ENCODE peak calls at places on chromosomes 4 and X, in five cellular contexts. L is SK-N-SH, K is astrocyte of the spinal cord, J is RWPE1, A is brain microvascular endothelial cell. F is an unnamed sample.

GRCh38 chr4:98446499-98447375 is 185.6 kb downstream of the RAP1GDS1 start:
- DNase-seq in A (peak), K (peak), J (peak), L (no peak), F (no peak)

GRCh38 chr4:1043658-1044468 is 32.4 kb downstream of the FGFRL1 start:
- DNase-seq in L (no peak), K (peak), A (peak), J (peak), F (peak)

GRCh38 chrX:103585421-103586313 is at the start of gene TCEAL4:
- DNase-seq in A (peak), J (peak), K (no peak), L (peak), F (no peak)

GRCh38 chr4:54155936-54156335 is 56.0 kb downstream of the GSX2 start:
- DNase-seq in K (no peak), J (no peak), L (no peak), A (no peak), F (no peak)

GRCh38 chrX:12901486-12901885 is 4.9 kb upstream of the TLR8 start:
- DNase-seq in J (peak), L (peak), K (peak), A (peak), F (peak)

GRCh38 chr4:125489952-125490690 is 175.4 kb downstream of the FAT4 start:
- DNase-seq in K (no peak), L (no peak), J (no peak), A (no peak), F (no peak)

GRCh38 chr4:89024051-89024675 is 32.8 kb downstream of the FAM13A start:
- DNase-seq in J (peak), L (peak), K (peak), A (peak), F (peak)

GRCh38 chr4:8580321-8581093 is at the start of gene GPR78:
- DNase-seq in A (peak), J (peak), L (peak), K (peak), F (no peak)

GRCh38 chr4:123853651-123854050 is 457.1 kb downstream of the SPRY1 start:
- DNase-seq in A (no peak), L (no peak), K (no peak), J (no peak), F (no peak)

GRCh38 chr4:8906668-8906970 is 35.0 kb upstream of the HMX1 start:
- DNase-seq in K (no peak), L (peak), A (no peak), J (no peak), F (no peak)

GRCh38 chr4:133802741-133803140 is 398.8 kb downstream of the PABPC4L start:
- DNase-seq in A (peak), L (no peak), K (peak), J (peak), F (peak)

GRCh38 chrX:50333308-50333707 is 128.7 kb downstream of the CCNB3 start:
- DNase-seq in L (no peak), A (no peak), K (no peak), J (no peak), F (no peak)

GRCh38 chrX:49162620-49163019 is at the start of gene MAGIX:
- DNase-seq in A (no peak), L (no peak), K (no peak), J (no peak), F (no peak)

GRCh38 chr4:150106886-150107285 is 28.6 kb downstream of the DCLK2 start:
- DNase-seq in A (no peak), J (no peak), L (peak), K (no peak), F (no peak)

GRCh38 chr4:150108693-150109092 is 30.4 kb downstream of the DCLK2 start:
- DNase-seq in A (no peak), K (no peak), L (peak), J (no peak), F (no peak)

DNA sequence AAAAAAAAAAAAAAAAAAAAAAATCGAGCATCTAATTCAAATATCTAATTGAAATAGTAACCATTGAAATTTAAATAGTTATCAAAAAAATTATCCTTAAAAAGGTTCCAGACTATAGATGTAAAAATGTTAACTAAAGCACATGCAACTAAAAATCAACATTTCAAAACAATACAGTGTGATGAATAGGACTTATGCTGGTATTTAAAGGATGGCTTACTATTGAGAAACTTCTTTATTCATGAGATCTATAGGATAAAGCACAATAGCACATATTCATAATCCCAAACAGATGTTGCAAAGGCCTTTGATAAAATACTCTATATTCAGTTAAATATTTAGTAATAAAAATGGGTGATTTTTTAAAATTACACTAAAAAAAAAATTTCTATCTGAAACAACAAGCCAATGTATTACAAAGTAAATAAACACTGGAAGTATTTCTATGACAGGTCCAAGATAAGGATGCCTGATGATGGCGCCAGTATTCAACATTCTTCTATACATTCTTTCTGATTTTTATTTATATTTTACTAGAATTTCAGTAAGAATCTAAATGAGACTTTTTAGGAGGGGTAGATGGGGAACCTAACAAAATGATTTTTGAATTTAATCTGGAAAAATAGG is 26.3 kb downstream of the DCLK2 start:
- DNase-seq in K (no peak), L (no peak), A (no peak), J (no peak), F (no peak)
- TF ChIP-seq CTCF in K (no peak), L (no peak), A (no peak), J (no peak), F (peak)

DNA sequence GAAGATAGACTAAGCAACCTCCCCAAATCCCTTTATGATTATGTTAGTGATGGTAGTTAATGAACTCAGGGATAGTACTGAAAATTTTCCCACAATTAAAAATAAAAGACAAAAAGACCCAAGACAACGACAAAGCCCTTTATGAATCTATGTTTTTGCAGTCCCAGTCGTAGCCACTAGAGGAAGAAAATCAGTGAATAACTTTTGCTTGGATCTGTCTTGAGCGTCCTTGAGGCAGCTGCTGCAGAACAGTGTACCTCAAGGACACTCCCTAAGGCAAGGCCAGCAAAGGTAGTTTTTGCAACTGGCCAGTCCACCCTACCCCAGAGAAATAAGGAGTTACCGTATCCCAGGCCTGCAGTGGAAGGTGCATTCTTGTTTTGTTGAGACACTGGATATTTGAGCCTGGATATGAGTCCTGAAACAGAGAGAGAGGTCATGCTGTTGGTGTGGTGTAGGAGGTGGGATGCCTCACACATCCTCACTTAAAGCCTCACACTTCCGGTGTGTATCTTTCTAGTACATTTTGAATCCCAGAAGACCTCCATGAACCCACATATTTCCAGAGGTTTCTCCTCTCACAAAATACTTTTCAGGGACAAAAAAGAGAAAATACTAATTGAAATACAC is 8.7 kb upstream of the TIMM8A start:
- DNase-seq in J (no peak), A (peak), K (no peak), L (no peak), F (peak)
- TF ChIP-seq CTCF in J (peak), A (peak), K (peak), L (peak), F (peak)

DNA sequence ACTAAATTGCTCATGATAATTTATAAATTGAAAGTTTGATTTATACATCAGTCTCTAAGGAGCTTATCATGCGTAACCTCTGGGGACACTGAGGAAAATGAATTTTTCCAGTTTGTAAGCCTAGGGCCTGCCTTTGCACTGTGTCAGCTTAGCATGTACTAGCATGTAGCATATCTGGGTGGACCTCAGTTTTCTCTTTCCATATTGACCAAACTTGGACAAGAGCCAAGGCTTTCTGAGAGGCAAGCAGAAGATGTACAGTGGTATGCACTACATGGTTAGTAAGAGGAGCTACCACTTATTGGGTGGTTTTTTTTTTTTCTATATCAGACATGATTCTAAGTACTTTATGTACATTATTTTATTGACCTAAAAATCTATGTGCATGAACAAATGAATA is 43.4 kb downstream of the TLR10 start:
- DNase-seq in A (no peak), J (no peak), K (no peak), L (no peak), F (no peak)
- TF ChIP-seq CTCF in A (no peak), J (no peak), K (no peak), L (no peak), F (no peak)

DNA sequence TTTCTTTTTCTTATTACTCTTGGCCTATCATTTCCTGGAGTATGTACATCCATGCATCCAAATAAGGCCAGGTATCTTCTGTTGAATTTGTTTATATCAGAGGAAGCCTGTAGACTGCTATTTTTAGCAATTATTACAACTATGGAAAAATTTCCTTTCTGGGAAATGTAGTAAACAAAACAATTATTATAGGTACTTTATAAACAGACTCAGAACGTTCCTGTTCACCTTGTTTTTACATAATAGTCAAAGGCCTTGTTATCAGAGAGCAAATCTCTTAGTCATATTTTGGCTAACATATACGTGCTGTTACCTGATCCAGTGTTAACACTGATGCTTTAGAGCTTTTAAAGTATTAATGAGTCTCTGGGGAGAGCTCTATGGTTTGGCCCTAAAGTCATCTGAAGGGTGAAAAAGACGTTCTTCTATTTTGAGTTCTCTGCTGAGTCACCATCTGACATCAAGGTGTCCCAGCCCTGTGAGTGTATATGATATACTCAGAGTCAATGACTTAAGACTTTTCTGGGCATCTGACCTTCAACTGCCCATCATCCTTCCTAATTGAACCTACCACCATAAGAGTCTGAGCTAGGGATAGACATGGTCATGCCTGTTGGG is 7.3 kb downstream of the SPARCL1 start:
- DNase-seq in J (peak), K (peak), L (no peak), A (no peak), F (peak)
- TF ChIP-seq CTCF in J (no peak), K (no peak), L (no peak), A (no peak), F (no peak)

DNA sequence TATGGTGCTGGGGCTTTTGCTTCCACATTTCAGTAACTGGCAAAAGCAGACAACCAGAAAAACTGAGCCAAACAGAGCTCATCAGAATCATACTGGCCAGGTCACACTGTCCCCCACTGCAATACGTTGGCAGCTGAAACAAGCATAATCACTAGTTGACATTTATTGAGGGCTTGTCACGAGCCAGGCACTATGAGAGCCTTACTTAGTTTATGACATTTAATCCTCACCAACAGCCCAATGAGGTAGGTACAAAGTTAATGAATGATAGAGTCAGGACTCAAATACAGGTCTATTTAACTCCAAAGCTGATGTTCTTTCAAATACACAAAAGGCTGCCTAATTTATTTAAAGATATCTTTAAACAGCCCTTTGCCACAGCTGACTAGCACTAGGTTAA is 174.0 kb upstream of the MBNL3 start:
- DNase-seq in K (no peak), L (no peak), J (no peak), A (no peak), F (no peak)
- TF ChIP-seq CTCF in K (no peak), L (no peak), J (no peak), A (no peak), F (no peak)

GRCh38 chr4:65943076-65943475 is 272.8 kb upstream of the EPHA5 start:
- DNase-seq in L (no peak), A (peak), K (peak), J (peak), F (peak)
- TF ChIP-seq CTCF in L (peak), A (peak), K (peak), J (no peak), F (no peak)

GRCh38 chr4:91282217-91282616 is 1021.5 kb upstream of the GRID2 start:
- DNase-seq in L (no peak), J (no peak), K (no peak), A (no peak), F (no peak)

GRCh38 chr4:91283726-91284125 is 1020.0 kb upstream of the GRID2 start:
- DNase-seq in L (no peak), A (no peak), K (no peak), J (no peak), F (no peak)

GRCh38 chr4:91284480-91284879 is 1019.3 kb upstream of the GRID2 start:
- DNase-seq in K (no peak), J (no peak), L (no peak), A (no peak), F (no peak)

GRCh38 chr4:91279899-91280298 is 1023.9 kb upstream of the GRID2 start:
- DNase-seq in J (no peak), A (no peak), K (no peak), L (no peak), F (no peak)

DNA sequence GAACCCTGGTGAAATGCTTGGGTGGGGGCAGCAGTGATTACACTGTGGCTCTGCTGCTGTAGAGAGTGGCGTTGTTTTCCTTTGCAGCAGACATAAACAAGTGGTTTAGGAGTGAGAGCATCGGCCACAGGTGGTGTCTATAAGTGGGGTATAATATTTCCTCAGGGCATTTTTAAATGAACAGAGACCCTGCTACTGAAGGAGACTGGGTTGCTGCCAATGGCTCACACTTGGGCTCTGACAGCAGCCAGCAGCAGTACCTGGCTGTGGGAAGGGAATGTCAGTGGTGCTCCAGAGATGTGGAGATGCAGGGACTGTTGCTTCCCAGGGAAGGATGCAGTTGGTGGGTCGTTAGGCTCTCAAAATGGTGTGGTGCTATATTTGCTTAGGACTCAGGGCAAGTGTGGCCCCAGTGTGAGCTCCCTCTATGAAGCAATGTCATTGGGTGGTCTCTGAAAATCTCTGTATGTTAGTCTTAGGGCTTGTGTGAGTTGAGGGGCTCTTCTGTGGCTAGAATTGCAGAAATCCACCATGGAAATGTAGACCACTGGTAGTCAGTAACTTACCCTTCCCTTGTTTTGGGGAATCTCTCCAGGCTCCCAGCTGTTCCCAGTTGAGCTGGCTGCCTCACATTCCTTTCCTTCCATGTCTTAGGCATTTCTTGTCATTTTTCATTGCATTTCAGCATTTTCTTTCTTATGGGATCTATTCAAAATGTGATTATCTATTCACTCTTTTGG is 1023.0 kb upstream of the GRID2 start:
- DNase-seq in L (no peak), K (no peak), J (no peak), A (no peak), F (no peak)
- TF ChIP-seq CTCF in L (no peak), K (no peak), J (no peak), A (no peak), F (no peak)

GRCh38 chrX:9501362-9501761 is 36.5 kb downstream of the TBL1X start:
- DNase-seq in L (no peak), A (no peak), K (no peak), J (no peak), F (no peak)
- TF ChIP-seq CTCF in L (no peak), A (no peak), K (no peak), J (no peak), F (no peak)

GRCh38 chr4:112266823-112267222 is 18.9 kb downstream of the TIFA start:
- DNase-seq in L (peak), A (no peak), K (peak), J (no peak), F (peak)
- TF ChIP-seq CTCF in L (peak), A (peak), K (peak), J (peak), F (peak)

DNA sequence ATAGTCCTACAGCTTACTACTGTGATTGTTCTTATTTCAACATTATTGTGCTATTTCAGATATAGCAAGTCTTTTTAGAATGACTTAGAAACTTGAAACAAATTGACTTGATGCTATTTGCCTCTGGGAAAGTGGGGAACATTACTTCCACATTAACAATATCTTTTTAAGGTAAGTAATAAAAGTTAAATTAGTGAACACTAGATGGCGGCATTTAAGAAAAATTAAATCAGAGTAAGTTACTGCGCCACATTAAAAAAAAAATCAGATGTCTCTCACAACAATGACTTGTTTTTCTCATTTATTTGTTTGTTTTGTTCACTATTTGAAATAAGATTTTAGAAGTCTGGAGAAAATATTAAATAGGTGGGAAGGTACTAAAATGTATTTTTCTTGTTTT is 1026.9 kb upstream of the SLIT2 start:
- DNase-seq in K (peak), J (no peak), A (no peak), L (peak), F (peak)
- TF ChIP-seq CTCF in K (no peak), J (peak), A (no peak), L (peak), F (peak)